ENCODE peak calls at places on chromosomes 3 and 15, in four cellular contexts. Z is HS-27A, X is MM.1S, W is NCI-H69. L is an unnamed sample.
A peak's percentile ranks its signal among the peaks of the same experiment; 100 is the strongest.

GRCh38 chr15:39580630-39581500 is at the start of gene THBS1:
- DNase-seq in Z (peak; percentile 87), W (peak; percentile 78), X (peak; percentile 10), L (peak; percentile 50)

GRCh38 chr15:49103002-49103401 is 52.4 kb downstream of the COPS2 start:
- DNase-seq in X (no peak), Z (no peak), W (no peak), L (no peak)

GRCh38 chr3:156997351-156997750 is 162.6 kb downstream of the CCNL1 start:
- DNase-seq in Z (no peak), W (no peak), X (no peak), L (no peak)

GRCh38 chr15:85129881-85130280 is 148.2 kb downstream of the PDE8A start:
- DNase-seq in X (no peak), W (peak; percentile 37), Z (no peak), L (no peak)

GRCh38 chr3:8625991-8626390 is 18.6 kb downstream of the SSUH2 start:
- DNase-seq in X (no peak), W (no peak), Z (no peak), L (no peak)

GRCh38 chr15:47586653-47587224 is 130.6 kb upstream of the SEMA6D start:
- DNase-seq in W (peak; percentile 100), Z (peak; percentile 4), X (no peak), L (no peak)

GRCh38 chr3:131033480-131034080 is 6.9 kb downstream of the NEK11 start:
- DNase-seq in X (peak; percentile 69), Z (peak; percentile 24), W (peak; percentile 60), L (peak; percentile 37)

GRCh38 chr15:49421991-49422390 is 1.1 kb upstream of the FGF7 start:
- DNase-seq in X (peak; percentile 57), W (peak; percentile 72), Z (no peak), L (no peak)

GRCh38 chr15:42121667-42122066 is 27.3 kb upstream of the PLA2G4D start:
- DNase-seq in X (no peak), W (no peak), Z (no peak), L (no peak)

GRCh38 chr15:85886345-85886935 is 91.7 kb upstream of the KLHL25 start:
- DNase-seq in Z (no peak), X (no peak), W (no peak), L (no peak)

GRCh38 chr15:96038650-96039049 is 291.9 kb upstream of the NR2F2 start:
- DNase-seq in X (no peak), Z (no peak), W (no peak), L (no peak)

L was measured in HS-5.